ENCODE peak calls at places on chromosomes 1 and 21, in four cellular contexts. One of them, this sample, is unnamed. For H3K9me2, the result is how much of the 10 kb centered on the place peaks cover.

GRCh38 chr1:226981838-226982237 is 41.7 kb downstream of the COQ8A start:
- DNase-seq in SK-N-SH: no peak
- DNase-seq in HCT116: no peak
- DNase-seq in PC-3: no peak
- DNase-seq in this sample: no peak

GRCh38 chr21:44478801-44479167 is 23.5 kb downstream of the LRRC3 start:
- DNase-seq in SK-N-SH: no peak
- DNase-seq in HCT116: no peak
- DNase-seq in PC-3: no peak
- DNase-seq in this sample: no peak

GRCh38 chr1:160410412-160411005 is 10.1 kb downstream of the VANGL2 start:
- DNase-seq in SK-N-SH: peak
- DNase-seq in HCT116: no peak
- DNase-seq in PC-3: no peak
- DNase-seq in this sample: no peak

GRCh38 chr1:18941221-18942141 is 15.0 kb downstream of the IFFO2 start:
- DNase-seq in SK-N-SH: no peak
- DNase-seq in HCT116: peak
- DNase-seq in PC-3: peak
- DNase-seq in this sample: no peak

GRCh38 chr1:47866631-47867446 is 130.3 kb downstream of the TRABD2B start:
- DNase-seq in SK-N-SH: no peak
- DNase-seq in HCT116: no peak
- DNase-seq in PC-3: no peak
- DNase-seq in this sample: no peak

GRCh38 chr1:207020709-207021107 is 11.8 kb downstream of the C1orf116 start:
- DNase-seq in SK-N-SH: no peak
- DNase-seq in HCT116: no peak
- DNase-seq in PC-3: peak
- DNase-seq in this sample: no peak

GRCh38 chr1:153929981-153930948 is 7.5 kb upstream of the GATAD2B start:
- DNase-seq in SK-N-SH: peak
- DNase-seq in HCT116: no peak
- DNase-seq in PC-3: no peak
- DNase-seq in this sample: no peak

GRCh38 chr21:43207043-43207315 is 38.2 kb downstream of the CRYAA start:
- DNase-seq in SK-N-SH: no peak
- DNase-seq in HCT116: no peak
- DNase-seq in PC-3: no peak
- DNase-seq in this sample: no peak

GRCh38 chr1:11533790-11534787 is 55.1 kb downstream of the DISP3 start:
- DNase-seq in SK-N-SH: no peak
- DNase-seq in HCT116: no peak
- DNase-seq in PC-3: no peak
- DNase-seq in this sample: no peak

GRCh38 chr1:182211364-182211763 is 149.9 kb upstream of the ZNF648 start:
- DNase-seq in SK-N-SH: no peak
- DNase-seq in HCT116: no peak
- DNase-seq in PC-3: no peak
- DNase-seq in this sample: no peak

GRCh38 chr1:95042286-95042685 is 30.5 kb downstream of the ALG14 start:
- DNase-seq in SK-N-SH: no peak
- DNase-seq in HCT116: no peak
- DNase-seq in PC-3: no peak
- DNase-seq in this sample: no peak

GRCh38 chr1:168045311-168045710 is 91.4 kb downstream of the GPR161 start:
- DNase-seq in SK-N-SH: no peak
- DNase-seq in HCT116: no peak
- DNase-seq in PC-3: no peak
- DNase-seq in this sample: no peak

GRCh38 chr1:170388489-170388888 is 143.5 kb upstream of the GORAB start:
- DNase-seq in SK-N-SH: no peak
- DNase-seq in HCT116: no peak
- DNase-seq in PC-3: no peak
- DNase-seq in this sample: no peak

GRCh38 chr1:48480504-48480903 is 8.5 kb upstream of the SPATA6 start:
- DNase-seq in SK-N-SH: no peak
- DNase-seq in HCT116: no peak
- DNase-seq in PC-3: no peak
- DNase-seq in this sample: no peak

GRCh38 chr1:2825487-2826189 is 24.1 kb upstream of the TTC34 start:
- DNase-seq in SK-N-SH: no peak
- DNase-seq in HCT116: no peak
- DNase-seq in PC-3: no peak
- DNase-seq in this sample: no peak

GRCh38 chr21:42835211-42835610 is 44.1 kb downstream of the WDR4 start:
- DNase-seq in SK-N-SH: no peak
- DNase-seq in HCT116: no peak
- DNase-seq in PC-3: no peak
- DNase-seq in this sample: no peak

GRCh38 chr1:62337785-62338631 is 18.8 kb upstream of the KANK4 start:
- DNase-seq in SK-N-SH: no peak
- DNase-seq in HCT116: no peak
- DNase-seq in PC-3: no peak
- DNase-seq in this sample: no peak

GRCh38 chr1:227378876-227379554 is 60.7 kb upstream of the CDC42BPA start:
- DNase-seq in SK-N-SH: no peak
- DNase-seq in HCT116: no peak
- DNase-seq in PC-3: peak
- DNase-seq in this sample: no peak

GRCh38 chr1:180925471-180926051 is 12.9 kb downstream of the KIAA1614 start:
- DNase-seq in SK-N-SH: no peak
- DNase-seq in HCT116: no peak
- DNase-seq in PC-3: no peak
- DNase-seq in this sample: no peak

GRCh38 chr1:117368116-117369108 is 1.2 kb downstream of the MAN1A2 start:
- DNase-seq in SK-N-SH: no peak
- DNase-seq in HCT116: no peak
- DNase-seq in PC-3: peak
- DNase-seq in this sample: peak

GRCh38 chr1:18110968-18111367 is 3.4 kb downstream of the IGSF21 start:
- DNase-seq in SK-N-SH: no peak
- DNase-seq in HCT116: no peak
- DNase-seq in PC-3: no peak
- DNase-seq in this sample: no peak

DNA sequence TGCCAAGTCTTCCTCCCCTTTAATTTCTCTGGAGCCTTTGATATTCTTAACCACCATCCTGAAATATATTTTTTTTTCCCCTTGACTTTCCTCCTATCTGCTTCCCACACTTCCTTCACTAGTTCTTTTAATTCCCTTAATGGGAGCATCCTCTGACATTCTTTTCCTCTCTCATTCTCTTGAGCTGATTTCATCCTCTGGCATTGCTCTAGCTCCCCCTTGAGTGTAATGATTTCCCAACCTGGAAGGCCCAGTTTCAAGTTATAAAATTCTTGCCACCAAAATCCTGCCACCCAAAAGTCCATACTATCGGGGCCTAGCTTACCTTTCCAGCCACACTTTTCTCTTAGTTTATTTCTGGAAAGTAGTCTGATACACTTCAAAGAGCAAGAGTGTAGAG is 39.5 kb upstream of the UBE2U start:
- DNase-seq in SK-N-SH: peak
- DNase-seq in HCT116: no peak
- DNase-seq in PC-3: peak
- DNase-seq in this sample: no peak
- TF ChIP-seq CTCF in SK-N-SH: peak
- TF ChIP-seq CTCF in HCT116: peak
- TF ChIP-seq CTCF in PC-3: peak
- TF ChIP-seq CTCF in this sample: peak

DNA sequence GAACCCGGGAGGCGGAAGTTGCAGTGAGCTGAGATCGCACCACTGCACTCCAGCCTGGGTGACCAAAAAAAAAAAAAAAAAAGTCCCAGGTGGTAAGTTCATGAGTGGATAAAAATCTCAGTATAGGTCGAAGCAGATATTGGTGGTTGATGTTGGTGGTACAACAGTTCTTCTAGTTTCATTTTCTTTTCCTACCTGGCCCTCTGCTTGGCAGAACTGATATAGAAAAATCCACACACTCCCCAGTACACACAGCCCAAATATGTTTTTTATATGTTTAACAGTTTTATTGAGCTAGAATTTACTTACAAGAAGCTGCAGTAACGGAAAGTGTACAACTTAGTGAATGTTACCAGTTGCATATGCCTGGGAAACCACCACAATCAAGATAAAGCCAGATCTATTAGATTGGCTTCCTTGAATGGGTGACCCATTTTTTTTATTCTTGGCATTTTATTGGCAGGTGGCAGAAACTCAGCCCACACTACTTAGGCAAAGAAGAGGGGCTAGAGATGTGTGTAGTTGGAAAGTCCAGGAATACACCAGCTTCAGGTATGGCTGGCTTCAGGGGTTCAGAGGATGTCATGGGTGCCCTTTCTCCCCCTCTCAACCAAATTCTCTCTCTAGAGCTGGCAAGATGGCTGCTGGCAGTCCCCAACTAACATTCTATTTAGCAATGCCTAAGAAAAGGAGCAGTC is 118.3 kb upstream of the SLC25A33 start:
- DNase-seq in SK-N-SH: no peak
- DNase-seq in HCT116: no peak
- DNase-seq in PC-3: no peak
- DNase-seq in this sample: no peak
- H3K9ac ChIP-seq in SK-N-SH: no peak
- H3K9ac ChIP-seq in HCT116: no peak
- H3K9ac ChIP-seq in PC-3: no peak
- H3K9ac ChIP-seq in this sample: no peak

GRCh38 chr1:152543808-152544207 is 22.8 kb downstream of the LCE3E start:
- DNase-seq in SK-N-SH: no peak
- DNase-seq in HCT116: peak
- DNase-seq in PC-3: peak
- DNase-seq in this sample: no peak

GRCh38 chr1:152535774-152536173 is 21.5 kb downstream of the CRCT1 start:
- DNase-seq in SK-N-SH: no peak
- DNase-seq in HCT116: no peak
- DNase-seq in PC-3: no peak
- DNase-seq in this sample: no peak

GRCh38 chr1:152537496-152537895 is 23.2 kb downstream of the CRCT1 start:
- DNase-seq in SK-N-SH: no peak
- DNase-seq in HCT116: no peak
- DNase-seq in PC-3: no peak
- DNase-seq in this sample: no peak

GRCh38 chr1:152539901-152540300 is 25.6 kb downstream of the CRCT1 start:
- DNase-seq in SK-N-SH: no peak
- DNase-seq in HCT116: no peak
- DNase-seq in PC-3: no peak
- DNase-seq in this sample: no peak
- H3K9me2 ChIP-seq in SK-N-SH: under half
- H3K9me2 ChIP-seq in HCT116: under half
- H3K9me2 ChIP-seq in PC-3: under half
- H3K9me2 ChIP-seq in this sample: under half

DNA sequence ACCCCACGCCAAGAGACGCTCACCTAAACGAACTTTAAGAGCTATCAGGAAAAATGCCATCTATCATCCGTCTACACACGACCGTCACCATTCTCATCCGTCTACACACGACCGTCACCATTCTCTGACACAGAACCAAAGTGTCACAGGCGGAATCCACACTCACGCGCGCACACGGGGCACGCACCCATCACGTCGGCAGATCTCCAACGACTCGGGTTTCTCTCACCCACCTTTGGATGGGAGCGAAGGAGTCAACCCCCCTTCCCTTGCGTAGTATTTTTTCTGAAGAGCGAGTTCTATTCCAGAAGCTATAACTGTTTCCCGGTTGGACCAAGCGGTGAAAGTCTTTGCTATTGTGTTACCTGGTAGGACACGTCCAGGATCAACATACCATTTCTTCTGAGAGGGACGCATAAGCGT is 937 bp downstream of the DUSP10 start:
- DNase-seq in SK-N-SH: peak
- DNase-seq in HCT116: no peak
- DNase-seq in PC-3: peak
- DNase-seq in this sample: no peak
- TF ChIP-seq CTCF in SK-N-SH: no peak
- TF ChIP-seq CTCF in HCT116: no peak
- TF ChIP-seq CTCF in PC-3: no peak
- TF ChIP-seq CTCF in this sample: no peak

DNA sequence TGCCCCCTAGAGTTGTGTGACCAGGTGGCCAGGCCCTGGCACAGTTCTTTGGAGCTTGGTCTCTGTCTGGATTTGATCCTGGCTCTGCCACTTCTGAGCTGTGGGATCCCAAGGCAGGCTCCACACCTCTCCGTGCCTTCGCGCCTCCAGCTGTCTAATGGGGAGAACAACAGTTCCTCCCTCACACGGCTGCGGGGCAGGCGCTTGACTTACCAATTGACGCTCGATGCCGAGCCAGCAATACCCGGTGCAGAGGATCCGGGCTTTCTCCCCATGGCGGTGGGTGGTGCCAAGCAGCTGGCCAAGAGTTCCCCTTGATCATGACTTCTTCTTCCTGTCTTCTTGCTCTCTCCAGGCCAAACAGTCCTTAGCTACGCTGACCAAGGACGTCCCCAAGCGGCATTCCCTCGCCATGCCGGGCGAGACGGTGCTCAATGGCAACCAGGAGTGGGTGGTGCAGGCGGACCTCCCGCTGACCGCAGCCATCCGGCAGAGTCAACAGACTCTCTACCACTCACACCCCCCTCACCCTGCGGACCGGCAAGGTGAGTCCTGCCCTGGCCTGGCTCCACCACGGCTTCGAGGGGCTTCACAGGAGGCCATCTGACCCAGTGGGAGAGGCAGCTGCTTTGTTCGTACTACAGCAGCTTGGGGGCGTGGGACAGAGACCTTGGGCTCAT is 97.7 kb upstream of the TMEM51 start:
- DNase-seq in SK-N-SH: no peak
- DNase-seq in HCT116: no peak
- DNase-seq in PC-3: no peak
- DNase-seq in this sample: no peak
- H3K9ac ChIP-seq in SK-N-SH: no peak
- H3K9ac ChIP-seq in HCT116: no peak
- H3K9ac ChIP-seq in PC-3: no peak
- H3K9ac ChIP-seq in this sample: no peak

GRCh38 chr1:83918688-83919285 is 80.1 kb downstream of the TTLL7 start:
- DNase-seq in SK-N-SH: no peak
- DNase-seq in HCT116: no peak
- DNase-seq in PC-3: no peak
- DNase-seq in this sample: no peak
- H3K9me2 ChIP-seq in SK-N-SH: under half
- H3K9me2 ChIP-seq in HCT116: under half
- H3K9me2 ChIP-seq in PC-3: under half
- H3K9me2 ChIP-seq in this sample: under half

This sample was measured in MM.1S.